ENCODE peak calls at places on chromosomes 7 and 10, in eight cellular contexts. G is MM.1S, I is adrenal gland, V is BE2C, K is BJ, F is fibroblast of mammary gland, P is astrocyte of the spinal cord, Z is Caco-2. J is an unnamed sample.

GRCh38 chr7:29141981-29142380 is 4.4 kb downstream of the CPVL start:
- DNase-seq in G (no peak), I (no peak), V (no peak), K (no peak), F (no peak), P (no peak), Z (no peak), J (peak)

GRCh38 chr10:49605177-49605938 is 4.8 kb upstream of the SLC18A3 start:
- DNase-seq in G (no peak), I (peak), V (peak), K (no peak), F (no peak), P (no peak), Z (no peak), J (no peak)

GRCh38 chr7:139232893-139233292 is 1.9 kb downstream of the UBN2 start:
- DNase-seq in G (no peak), I (no peak), V (no peak), K (peak), F (peak), P (peak), Z (no peak), J (no peak)

GRCh38 chr10:17335065-17335464 is 107.0 kb downstream of the VIM start:
- DNase-seq in G (no peak), I (no peak), V (no peak), K (peak), F (peak), P (peak), Z (no peak), J (no peak)

GRCh38 chr10:32445036-32445435 is 904 bp upstream of the CCDC7 start:
- DNase-seq in G (no peak), I (no peak), V (no peak), K (no peak), F (peak), P (peak), Z (no peak), J (no peak)

GRCh38 chr10:46250898-46251856 is 35.6 kb upstream of the ANTXRL start:
- DNase-seq in G (no peak), I (peak), V (no peak), K (no peak), F (no peak), P (no peak), Z (no peak), J (no peak)

GRCh38 chr7:98284335-98285036 is 3.0 kb downstream of the BRI3 start:
- DNase-seq in G (no peak), I (peak), V (peak), K (peak), F (peak), P (peak), Z (no peak), J (peak)

GRCh38 chr7:137625197-137625596 is 221.6 kb downstream of the DGKI start:
- DNase-seq in G (no peak), I (no peak), V (peak), K (no peak), F (peak), P (no peak), Z (no peak), J (no peak)

GRCh38 chr7:5700391-5700985 is 81.0 kb downstream of the RNF216 start:
- DNase-seq in G (no peak), I (no peak), V (no peak), K (no peak), F (no peak), P (no peak), Z (no peak), J (no peak)

GRCh38 chr7:17123020-17123419 is 175.4 kb upstream of the AHR start:
- DNase-seq in G (peak), I (no peak), V (no peak), K (peak), F (peak), P (peak), Z (no peak), J (no peak)
- H3K4me3 ChIP-seq in G (no peak), I (no peak), V (no peak), K (no peak), F (no peak), P (no peak), Z (no peak), J (no peak)

DNA sequence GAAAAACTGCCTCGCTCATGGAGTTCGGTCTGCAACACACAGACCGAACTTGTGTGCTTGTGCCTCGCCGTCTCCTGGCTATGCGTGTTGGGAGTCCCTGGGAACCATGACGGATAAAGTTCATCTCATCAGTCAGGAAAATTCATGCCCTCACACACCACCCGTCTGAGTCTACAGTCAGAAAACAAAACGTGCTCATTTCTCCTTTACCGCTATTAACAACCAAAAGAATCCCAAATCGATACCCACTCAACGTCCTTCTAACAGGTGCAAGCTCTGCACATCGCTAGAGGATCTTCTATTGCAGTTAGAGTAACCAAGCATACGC is 13.6 kb downstream of the CNPY1 start:
- DNase-seq in G (no peak), I (no peak), V (no peak), K (no peak), F (no peak), P (no peak), Z (no peak), J (no peak)
- H3K4me3 ChIP-seq in G (no peak), I (no peak), V (peak), K (no peak), F (no peak), P (no peak), Z (no peak), J (no peak)

DNA sequence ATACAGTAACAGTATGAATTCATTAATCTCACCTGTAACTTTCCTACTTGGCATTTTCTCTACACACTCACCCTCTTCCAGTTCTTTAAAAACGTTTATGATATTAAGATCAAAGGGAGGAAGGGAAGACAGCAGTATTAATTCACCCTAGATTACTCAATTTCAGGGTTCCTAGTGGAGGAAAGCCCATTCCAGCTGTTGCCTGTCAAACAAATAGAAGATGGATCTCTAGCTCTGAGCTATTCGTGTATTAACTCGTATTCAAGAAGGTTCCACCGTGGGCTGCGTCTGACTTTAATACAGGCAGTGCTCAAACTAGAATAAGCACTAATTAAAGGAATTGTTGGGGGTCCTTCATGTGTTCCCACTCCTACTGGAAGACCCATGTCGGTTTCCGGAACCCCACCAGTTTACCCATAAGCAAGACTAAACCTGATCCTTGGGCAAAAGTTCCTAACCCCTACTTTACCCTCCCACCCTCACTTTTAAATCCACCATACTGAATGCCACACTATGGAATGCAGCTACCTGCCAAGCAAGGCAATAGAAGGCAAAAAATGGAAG is 2.1 kb downstream of the NANOS1 start:
- DNase-seq in G (peak), I (no peak), V (no peak), K (no peak), F (no peak), P (no peak), Z (no peak), J (no peak)
- H3K4me3 ChIP-seq in G (peak), I (no peak), V (peak), K (no peak), F (no peak), P (no peak), Z (peak), J (no peak)

GRCh38 chr7:36949711-36950600 is 225.7 kb upstream of the AOAH start:
- DNase-seq in G (no peak), I (peak), V (no peak), K (no peak), F (peak), P (no peak), Z (peak), J (peak)

GRCh38 chr7:36943591-36944430 is 219.5 kb upstream of the AOAH start:
- DNase-seq in G (peak), I (no peak), V (no peak), K (no peak), F (no peak), P (no peak), Z (no peak), J (no peak)

GRCh38 chr7:36944843-36945242 is 220.5 kb upstream of the AOAH start:
- DNase-seq in G (no peak), I (no peak), V (no peak), K (no peak), F (no peak), P (no peak), Z (no peak), J (peak)

GRCh38 chr7:36945612-36946400 is 221.5 kb upstream of the AOAH start:
- DNase-seq in G (peak), I (no peak), V (no peak), K (no peak), F (no peak), P (no peak), Z (peak), J (peak)

DNA sequence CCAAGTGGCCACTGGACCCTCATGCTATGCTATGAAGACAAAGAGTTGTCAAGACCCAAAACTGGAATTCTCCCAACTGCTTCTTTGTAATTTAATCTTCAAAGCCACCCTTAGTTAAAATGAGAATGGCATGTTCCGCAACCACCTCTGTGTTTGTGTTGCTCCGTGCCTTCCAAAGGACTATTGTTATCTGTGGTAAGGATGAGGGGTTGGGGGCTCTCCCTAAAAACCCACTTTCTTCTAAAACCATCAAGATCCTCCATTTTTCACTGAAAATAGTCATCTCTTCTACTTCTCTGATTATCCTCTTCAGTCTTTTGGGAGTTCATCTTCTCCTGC is 222.1 kb upstream of the AOAH start:
- DNase-seq in G (no peak), I (no peak), V (no peak), K (no peak), F (no peak), P (no peak), Z (no peak), J (no peak)
- H3K4me3 ChIP-seq in G (no peak), I (no peak), V (no peak), K (no peak), F (no peak), P (no peak), Z (no peak), J (no peak)

J was measured in small intestine.